ENCODE peak calls at places on chromosomes 16 and 17, in five cellular contexts. P, D, V, M and C are unnamed samples.

GRCh38 chr16:81700071-81700779 is 78.9 kb upstream of the PLCG2 start:
- DNase-seq in P (no peak), D (no peak), V (no peak), M (no peak), C (no peak)

GRCh38 chr16:56771558-56772279 is 41.8 kb downstream of the NUP93 start:
- DNase-seq in P (no peak), D (no peak), V (no peak), M (no peak), C (no peak)

GRCh38 chr16:79597775-79598174 is 2.8 kb downstream of the MAF start:
- DNase-seq in P (no peak), D (no peak), V (no peak), M (no peak), C (no peak)

GRCh38 chr17:75047398-75048098 is 523 bp downstream of the KCTD2 start:
- DNase-seq in P (peak), D (peak), V (peak), M (no peak), C (peak)

GRCh38 chr17:50201226-50201854 is at the start of gene COL1A1:
- DNase-seq in P (no peak), D (peak), V (peak), M (peak), C (peak)

GRCh38 chr17:50276588-50277356 is 2.5 kb downstream of the TMEM92 start:
- DNase-seq in P (no peak), D (no peak), V (no peak), M (no peak), C (no peak)

GRCh38 chr16:70804153-70804728 is 3.3 kb upstream of the VAC14 start:
- DNase-seq in P (no peak), D (no peak), V (peak), M (no peak), C (no peak)

GRCh38 chr17:18951941-18952842 is at the start of gene SLC5A10:
- DNase-seq in P (no peak), D (peak), V (no peak), M (no peak), C (no peak)

GRCh38 chr16:66905633-66906539 is 12.8 kb downstream of the CDH16 start:
- DNase-seq in P (no peak), D (no peak), V (no peak), M (no peak), C (no peak)

GRCh38 chr16:46800494-46800893 is 30.5 kb downstream of the C16orf87 start:
- DNase-seq in P (no peak), D (no peak), V (no peak), M (no peak), C (no peak)

GRCh38 chr16:64428463-64428862 is 693.4 kb downstream of the CDH11 start:
- DNase-seq in P (no peak), D (no peak), V (peak), M (no peak), C (no peak)

GRCh38 chr16:87163637-87164036 is 153.6 kb downstream of the C16orf95 start:
- DNase-seq in P (no peak), D (no peak), V (no peak), M (no peak), C (no peak)

GRCh38 chr17:7173687-7174602 is 5.2 kb downstream of the ASGR1 start:
- DNase-seq in P (peak), D (peak), V (peak), M (no peak), C (peak)

GRCh38 chr16:51430716-51431369 is 279.8 kb upstream of the SALL1 start:
- DNase-seq in P (no peak), D (no peak), V (no peak), M (no peak), C (no peak)

GRCh38 chr17:81854974-81855774 is 5.2 kb downstream of the P4HB start:
- DNase-seq in P (peak), D (no peak), V (no peak), M (no peak), C (no peak)

GRCh38 chr16:3046506-3047386 is at the start of gene MMP25:
- DNase-seq in P (no peak), D (no peak), V (no peak), M (no peak), C (no peak)

GRCh38 chr16:4241601-4242270 is at the start of gene SRL:
- DNase-seq in P (peak), D (no peak), V (no peak), M (no peak), C (no peak)

GRCh38 chr17:55241097-55241496 is 23.7 kb upstream of the HLF start:
- DNase-seq in P (no peak), D (no peak), V (no peak), M (no peak), C (no peak)

GRCh38 chr17:32496348-32497078 is 9.7 kb downstream of the CDK5R1 start:
- DNase-seq in P (peak), D (peak), V (peak), M (no peak), C (peak)

GRCh38 chr16:85461814-85462404 is 151.2 kb upstream of the GSE1 start:
- DNase-seq in P (no peak), D (peak), V (peak), M (no peak), C (no peak)

GRCh38 chr16:85463672-85464071 is 149.4 kb upstream of the GSE1 start:
- DNase-seq in P (no peak), D (no peak), V (no peak), M (no peak), C (no peak)

GRCh38 chr16:85463228-85463611 is 149.9 kb upstream of the GSE1 start:
- DNase-seq in P (no peak), D (no peak), V (no peak), M (no peak), C (no peak)

GRCh38 chr16:85460983-85461813 is 151.9 kb upstream of the GSE1 start:
- DNase-seq in P (peak), D (no peak), V (peak), M (no peak), C (no peak)

GRCh38 chr16:85462405-85463227 is 150.5 kb upstream of the GSE1 start:
- DNase-seq in P (no peak), D (peak), V (no peak), M (no peak), C (no peak)
- H3K4me3 ChIP-seq in P (peak), D (peak), V (peak), M (peak), C (no peak)

GRCh38 chr16:11329891-11330290 is 15.4 kb upstream of the RMI2 start:
- DNase-seq in P (no peak), D (no peak), V (no peak), M (no peak), C (no peak)

GRCh38 chr16:11326737-11327276 is 18.5 kb upstream of the RMI2 start:
- DNase-seq in P (no peak), D (no peak), V (no peak), M (no peak), C (no peak)

GRCh38 chr16:11327277-11328171 is 17.7 kb upstream of the RMI2 start:
- DNase-seq in P (no peak), D (no peak), V (peak), M (no peak), C (no peak)

GRCh38 chr16:11329080-11329491 is 16.2 kb upstream of the RMI2 start:
- DNase-seq in P (no peak), D (no peak), V (no peak), M (no peak), C (no peak)

GRCh38 chr16:11328172-11329079 is 16.8 kb upstream of the RMI2 start:
- DNase-seq in P (peak), D (no peak), V (peak), M (peak), C (peak)
- TF ChIP-seq CTCF in P (no peak), D (no peak), V (no peak), M (no peak), C (no peak)

GRCh38 chr16:31147574-31147973 is 2.3 kb downstream of the PRSS36 start:
- DNase-seq in P (no peak), D (no peak), V (no peak), M (no peak), C (no peak)

GRCh38 chr16:31149894-31150890 is at the start of gene PRSS36:
- DNase-seq in P (peak), D (no peak), V (no peak), M (no peak), C (peak)

GRCh38 chr16:31149332-31149731 is 534 bp downstream of the PRSS36 start:
- DNase-seq in P (peak), D (no peak), V (no peak), M (no peak), C (no peak)

GRCh38 chr16:31148281-31148728 is 1.6 kb downstream of the PRSS36 start:
- DNase-seq in P (no peak), D (peak), V (no peak), M (no peak), C (peak)

DNA sequence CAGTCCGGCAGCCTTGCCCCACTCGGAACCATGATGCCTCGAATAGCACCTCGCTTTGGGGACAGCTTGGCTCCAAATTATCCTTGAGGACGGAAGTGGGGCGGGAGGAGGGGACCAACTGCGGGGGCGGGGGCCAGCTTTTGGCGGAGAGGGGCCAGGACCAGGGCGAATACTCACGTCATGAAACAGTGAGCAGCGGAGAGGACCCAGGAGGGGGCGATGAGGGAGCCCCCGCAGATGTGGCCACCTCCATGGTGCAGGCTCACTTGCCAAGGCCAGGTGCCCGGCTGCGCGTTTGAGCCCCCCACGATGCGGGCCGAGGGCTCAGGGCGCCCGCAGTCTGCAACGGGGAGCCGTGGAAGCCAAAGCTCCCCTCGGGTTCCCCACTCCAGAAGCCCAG is 970 bp downstream of the PRSS36 start:
- DNase-seq in P (no peak), D (no peak), V (no peak), M (no peak), C (no peak)
- H3K4me3 ChIP-seq in P (no peak), D (no peak), V (no peak), M (no peak), C (no peak)

DNA sequence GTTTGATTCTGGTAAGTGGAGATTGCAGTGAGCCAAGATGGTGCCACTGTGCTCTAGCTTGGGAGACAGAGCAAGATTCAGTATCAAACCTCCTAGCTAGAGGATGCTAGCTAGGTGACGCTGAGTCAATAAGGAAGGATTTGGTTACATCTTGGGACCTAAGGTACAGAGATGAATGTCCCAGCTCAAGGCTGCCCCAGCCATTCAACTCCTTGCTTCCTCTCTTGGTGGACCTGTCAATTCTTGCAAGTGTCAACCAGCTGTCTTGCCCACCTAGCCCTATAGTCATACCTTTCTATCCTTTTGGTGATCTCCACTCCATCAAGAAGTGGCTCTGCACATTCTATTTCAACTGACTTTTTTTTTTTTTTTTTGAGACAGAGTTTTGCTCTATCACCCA is 1.4 kb upstream of the MILR1 start:
- DNase-seq in P (no peak), D (no peak), V (no peak), M (no peak), C (no peak)
- TF ChIP-seq CTCF in P (no peak), D (no peak), V (no peak), M (no peak), C (no peak)

DNA sequence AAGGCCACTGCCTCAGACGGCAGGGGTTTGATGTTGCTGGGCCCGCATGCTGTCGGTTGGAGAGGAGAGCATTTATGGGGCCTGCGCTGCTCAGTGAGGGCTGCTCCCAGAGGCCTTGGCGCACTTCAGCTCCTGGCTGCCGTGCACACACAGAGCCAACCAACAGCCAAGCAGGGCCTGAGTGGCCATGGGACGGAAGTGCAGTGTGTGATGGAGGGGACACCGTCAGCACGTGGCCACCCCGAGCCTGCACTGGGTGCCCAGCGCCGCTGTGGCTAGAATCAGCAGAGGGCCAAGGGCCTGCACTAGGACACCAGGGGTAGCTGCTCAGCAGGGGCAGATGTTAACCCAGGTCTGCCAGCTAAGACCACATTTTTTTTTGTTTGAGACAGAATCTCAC is 21.8 kb downstream of the KLHL36 start:
- DNase-seq in P (no peak), D (no peak), V (no peak), M (no peak), C (no peak)
- H3K4me3 ChIP-seq in P (no peak), D (no peak), V (no peak), M (no peak), C (no peak)

DNA sequence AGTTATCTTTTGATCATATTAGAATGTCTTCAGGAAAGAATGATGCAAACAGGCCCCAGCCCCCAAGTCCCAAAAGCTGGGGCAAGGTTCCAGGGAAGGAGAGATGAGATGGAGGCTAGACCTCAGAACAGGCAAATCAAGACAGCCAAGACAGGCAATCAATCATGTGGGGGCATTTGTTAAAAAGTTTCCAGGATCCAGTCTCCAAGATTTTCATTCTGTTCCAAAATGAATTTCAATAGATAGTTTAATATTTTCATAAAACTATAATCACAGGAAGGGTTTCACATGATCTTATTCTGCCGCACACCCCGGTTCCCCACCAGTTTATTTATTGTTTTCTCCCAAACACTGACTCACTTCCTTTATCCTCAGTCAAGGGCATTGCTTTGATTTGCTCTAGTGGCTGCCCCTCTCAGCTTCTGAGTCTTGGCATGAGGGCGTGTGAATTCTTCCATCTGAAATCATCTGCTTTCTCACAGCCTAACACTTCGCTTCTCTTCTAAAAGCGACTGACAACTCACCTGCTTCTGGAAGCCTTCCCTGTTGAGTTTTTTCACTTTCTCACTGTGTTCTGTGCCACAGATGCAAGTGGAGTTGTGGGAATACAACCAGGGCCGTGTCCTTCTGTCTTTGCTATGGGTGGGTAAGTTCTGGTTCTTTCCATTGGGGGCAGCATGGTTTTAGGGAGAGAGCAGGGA is 12.2 kb upstream of the TERF2 start:
- DNase-seq in P (peak), D (no peak), V (peak), M (peak), C (no peak)
- TF ChIP-seq CTCF in P (peak), D (peak), V (peak), M (no peak), C (no peak)